ENCODE peak calls at places on chromosomes 1 and 21, in eight cellular contexts. A is tibial nerve, K is osteoblast, O is fibroblast of mammary gland, S is AG10803, C is adrenal gland, X is BJ, B is cardiac muscle cell. Z is an unnamed sample.

GRCh38 chr1:221810406-221810805 is 68.5 kb upstream of the DUSP10 start:
- DNase-seq in A (no peak), K (peak; percentile 37), O (peak; percentile 73), S (peak; percentile 86), C (no peak), X (no peak), B (no peak), Z (no peak)

GRCh38 chr1:97252076-97252475 is 530.5 kb downstream of the PTBP2 start:
- DNase-seq in A (no peak), K (peak; percentile 43), O (peak; percentile 93), S (peak; percentile 95), C (peak; percentile 26), X (peak; percentile 39), B (peak; percentile 92), Z (no peak)

GRCh38 chr1:186985889-186986491 is 157.2 kb downstream of the PLA2G4A start:
- DNase-seq in A (no peak), K (no peak), O (peak; percentile 74), S (peak; percentile 56), C (peak; percentile 16), X (no peak), B (peak; percentile 84), Z (peak; percentile 16)

GRCh38 chr21:46608672-46609111 is 3.8 kb upstream of the S100B start:
- DNase-seq in A (no peak), K (no peak), O (no peak), S (no peak), C (no peak), X (no peak), B (no peak), Z (no peak)

GRCh38 chr1:4323309-4323708 is 331.1 kb upstream of the AJAP1 start:
- DNase-seq in A (no peak), K (no peak), O (no peak), S (no peak), C (no peak), X (no peak), B (no peak), Z (no peak)

GRCh38 chr21:35202431-35202830 is 153.3 kb upstream of the RUNX1 start:
- DNase-seq in A (no peak), K (no peak), O (peak; percentile 85), S (peak; percentile 67), C (no peak), X (peak; percentile 46), B (peak; percentile 50), Z (no peak)

GRCh38 chr1:204072951-204073836 is at the start of gene SOX13:
- DNase-seq in A (peak; percentile 86), K (peak; percentile 99), O (peak; percentile 89), S (peak; percentile 88), C (peak; percentile 87), X (no peak), B (peak; percentile 94), Z (peak; percentile 94)

GRCh38 chr1:36752431-36752830 is 269.7 kb upstream of the CSF3R start:
- DNase-seq in A (no peak), K (no peak), O (no peak), S (no peak), C (no peak), X (no peak), B (no peak), Z (no peak)

GRCh38 chr1:248924696-248925532 is 18.9 kb downstream of the PGBD2 start:
- DNase-seq in A (no peak), K (no peak), O (peak; percentile 52), S (peak; percentile 72), C (no peak), X (no peak), B (peak; percentile 61), Z (no peak)

GRCh38 chr1:165631403-165632151 is 543 bp downstream of the MGST3 start:
- DNase-seq in A (peak; percentile 39), K (peak; percentile 90), O (peak; percentile 90), S (peak; percentile 85), C (peak; percentile 55), X (peak; percentile 53), B (peak; percentile 85), Z (peak; percentile 53)

GRCh38 chr1:218750216-218750970 is 405.3 kb downstream of the TGFB2 start:
- DNase-seq in A (no peak), K (no peak), O (no peak), S (no peak), C (no peak), X (no peak), B (no peak), Z (no peak)

GRCh38 chr1:62283361-62283760 is 35.9 kb downstream of the KANK4 start:
- DNase-seq in A (no peak), K (no peak), O (no peak), S (no peak), C (no peak), X (no peak), B (no peak), Z (no peak)

GRCh38 chr1:62285440-62285839 is 33.8 kb downstream of the KANK4 start:
- DNase-seq in A (no peak), K (no peak), O (no peak), S (no peak), C (no peak), X (no peak), B (no peak), Z (no peak)

GRCh38 chr1:62280960-62281465 is 38.2 kb downstream of the KANK4 start:
- DNase-seq in A (no peak), K (no peak), O (no peak), S (no peak), C (no peak), X (no peak), B (no peak), Z (no peak)

GRCh38 chr1:62281922-62282555 is 37.2 kb downstream of the KANK4 start:
- DNase-seq in A (no peak), K (no peak), O (peak; percentile 7), S (peak; percentile 27), C (no peak), X (peak; percentile 24), B (no peak), Z (no peak)

DNA sequence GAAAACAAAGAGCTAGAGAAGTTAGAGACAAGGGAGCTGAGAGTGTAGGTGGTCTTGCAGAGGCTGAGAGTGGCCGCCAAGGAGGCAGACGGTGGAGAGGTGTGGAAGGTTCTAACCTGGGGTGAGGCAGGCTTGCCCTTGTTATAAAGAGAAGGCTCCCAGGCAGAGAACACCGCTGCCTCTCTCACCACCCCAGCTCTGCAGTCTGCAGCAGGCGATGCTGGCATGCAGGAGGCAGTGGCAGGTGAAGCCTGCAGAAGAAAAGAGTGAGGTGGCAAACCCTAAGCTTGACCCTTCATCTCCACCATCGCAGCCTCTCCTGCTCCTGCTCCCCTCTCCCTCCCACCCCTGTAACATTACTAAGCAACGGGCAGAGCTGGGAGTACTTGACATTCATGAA is 36.3 kb downstream of the KANK4 start:
- DNase-seq in A (no peak), K (no peak), O (no peak), S (no peak), C (no peak), X (no peak), B (no peak), Z (no peak)
- H3K4me3 ChIP-seq in A (no peak overlapping the region), K (no peak overlapping the region), O (no peak overlapping the region), S (no peak overlapping the region), C (no peak overlapping the region), X (no peak overlapping the region), B (no peak overlapping the region), Z (no peak overlapping the region)

GRCh38 chr1:241532173-241532553 is at the start of gene KMO:
- DNase-seq in A (no peak), K (no peak), O (peak; percentile 25), S (no peak), C (no peak), X (no peak), B (peak; percentile 21), Z (no peak)

GRCh38 chr1:241533375-241534115 is 1.4 kb downstream of the KMO start:
- DNase-seq in A (no peak), K (no peak), O (no peak), S (no peak), C (no peak), X (no peak), B (no peak), Z (no peak)

GRCh38 chr1:241536383-241536782 is 4.2 kb downstream of the KMO start:
- DNase-seq in A (no peak), K (no peak), O (no peak), S (no peak), C (no peak), X (no peak), B (no peak), Z (no peak)

GRCh38 chr1:241531195-241532172 is 694 bp upstream of the KMO start:
- DNase-seq in A (no peak), K (no peak), O (peak; percentile 84), S (peak; percentile 69), C (no peak), X (peak; percentile 28), B (peak; percentile 81), Z (no peak)

GRCh38 chr1:241532864-241533263 is 686 bp downstream of the KMO start:
- DNase-seq in A (no peak), K (no peak), O (no peak), S (no peak), C (no peak), X (no peak), B (no peak), Z (no peak)
- H3K4me3 ChIP-seq in A (no peak overlapping the region), K (no peak overlapping the region), O (no peak overlapping the region), S (no peak overlapping the region), C (no peak overlapping the region), X (no peak overlapping the region), B (no peak overlapping the region), Z (no peak overlapping the region)

GRCh38 chr1:9062846-9063245 is 6.6 kb downstream of the SLC2A5 start:
- DNase-seq in A (no peak), K (no peak), O (no peak), S (no peak), C (no peak), X (no peak), B (no peak), Z (no peak)

GRCh38 chr1:9068971-9069323 is 488 bp downstream of the SLC2A5 start:
- DNase-seq in A (no peak), K (peak; percentile 84), O (peak; percentile 25), S (no peak), C (no peak), X (no peak), B (peak; percentile 30), Z (no peak)

GRCh38 chr1:9066945-9067807 is 2.3 kb downstream of the SLC2A5 start:
- DNase-seq in A (peak; percentile 54), K (peak; percentile 99), O (peak; percentile 96), S (peak; percentile 84), C (peak; percentile 53), X (peak; percentile 66), B (peak; percentile 88), Z (no peak)

GRCh38 chr1:9061949-9062555 is 7.4 kb downstream of the SLC2A5 start:
- DNase-seq in A (no peak), K (no peak), O (peak; percentile 64), S (no peak), C (no peak), X (no peak), B (peak; percentile 20), Z (no peak)

GRCh38 chr1:9065213-9065751 is 4.2 kb downstream of the SLC2A5 start:
- DNase-seq in A (no peak), K (no peak), O (peak; percentile 39), S (no peak), C (no peak), X (no peak), B (no peak), Z (no peak)
- H3K4me3 ChIP-seq in A (no peak overlapping the region), K (no peak overlapping the region), O (no peak overlapping the region), S (no peak overlapping the region), C (no peak overlapping the region), X (no peak overlapping the region), B (no peak overlapping the region), Z (no peak overlapping the region)

DNA sequence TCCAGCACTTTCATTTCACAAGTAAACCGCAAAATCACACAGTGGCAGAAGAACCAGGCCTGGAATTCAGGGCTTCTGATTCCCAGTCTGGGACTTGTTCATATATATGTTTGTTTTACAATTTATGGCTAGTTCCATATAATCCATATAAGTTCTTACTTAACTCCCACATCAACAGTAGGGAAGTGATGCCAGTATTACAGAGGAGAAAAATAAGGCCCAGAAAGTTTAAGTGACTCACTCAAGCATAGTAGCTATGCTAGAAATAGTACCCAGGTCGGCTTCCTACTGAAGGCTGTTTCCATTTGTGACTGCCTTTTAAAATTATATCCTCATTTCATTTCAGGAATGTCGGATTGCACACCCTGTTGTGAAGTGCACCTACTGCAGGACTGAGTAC is 1.4 kb downstream of the FAM76A start:
- DNase-seq in A (no peak), K (peak; percentile 83), O (peak; percentile 56), S (peak; percentile 35), C (no peak), X (no peak), B (peak; percentile 26), Z (no peak)
- H3K4me3 ChIP-seq in A (peak overlapping the region; percentile 97), K (peak overlapping the region; percentile 91), O (peak overlapping the region; percentile 84), S (peak overlapping the region; percentile 85), C (no peak overlapping the region), X (no peak overlapping the region), B (no peak overlapping the region), Z (no peak overlapping the region)